ENCODE peak calls at places on chromosomes 6 and 20, in ten cellular contexts. One of them, this sample, is unnamed.

GRCh38 chr6:147903321-147903720 is 394.8 kb downstream of the SAMD5 start:
- DNase-seq in pancreas: no peak
- DNase-seq in stimulated activated CD4-positive, alpha-beta T cell treated with anti-CD3 and anti-CD28 coated beads, Interleukin-2, amount 100 ng/mL, for 48 hours: no peak
- DNase-seq in PC-3: no peak
- DNase-seq in amygdala: no peak
- DNase-seq in cardiac fibroblast: no peak
- DNase-seq in GDM1: no peak
- DNase-seq in stimulated activated CD8-positive, alpha-beta memory T cell treated with anti-CD3 and anti-CD28 coated beads, Interleukin-2, amount 100 ng/mL, for 48 hours: no peak
- DNase-seq in colonic mucosa: no peak
- DNase-seq in T-helper 1 cell: no peak
- DNase-seq in this sample: no peak

GRCh38 chr6:25311251-25311910 is 32.2 kb downstream of the CARMIL1 start:
- DNase-seq in amygdala: no peak
- DNase-seq in cardiac fibroblast: peak; percentile 71
- DNase-seq in stimulated activated CD8-positive, alpha-beta memory T cell treated with anti-CD3 and anti-CD28 coated beads, Interleukin-2, amount 100 ng/mL, for 48 hours: no peak
- DNase-seq in colonic mucosa: peak; percentile 32
- DNase-seq in pancreas: no peak
- DNase-seq in PC-3: peak; percentile 81
- DNase-seq in stimulated activated CD4-positive, alpha-beta T cell treated with anti-CD3 and anti-CD28 coated beads, Interleukin-2, amount 100 ng/mL, for 48 hours: no peak
- DNase-seq in GDM1: no peak
- DNase-seq in T-helper 1 cell: no peak
- DNase-seq in this sample: no peak

GRCh38 chr6:106293113-106293512 is 32.4 kb downstream of the ATG5 start:
- DNase-seq in stimulated activated CD8-positive, alpha-beta memory T cell treated with anti-CD3 and anti-CD28 coated beads, Interleukin-2, amount 100 ng/mL, for 48 hours: no peak
- DNase-seq in GDM1: no peak
- DNase-seq in colonic mucosa: no peak
- DNase-seq in amygdala: no peak
- DNase-seq in cardiac fibroblast: no peak
- DNase-seq in stimulated activated CD4-positive, alpha-beta T cell treated with anti-CD3 and anti-CD28 coated beads, Interleukin-2, amount 100 ng/mL, for 48 hours: no peak
- DNase-seq in T-helper 1 cell: no peak
- DNase-seq in pancreas: no peak
- DNase-seq in PC-3: no peak
- DNase-seq in this sample: no peak

GRCh38 chr6:111922454-111923297 is 49.4 kb upstream of the FYN start:
- DNase-seq in stimulated activated CD8-positive, alpha-beta memory T cell treated with anti-CD3 and anti-CD28 coated beads, Interleukin-2, amount 100 ng/mL, for 48 hours: no peak
- DNase-seq in colonic mucosa: no peak
- DNase-seq in amygdala: no peak
- DNase-seq in stimulated activated CD4-positive, alpha-beta T cell treated with anti-CD3 and anti-CD28 coated beads, Interleukin-2, amount 100 ng/mL, for 48 hours: no peak
- DNase-seq in cardiac fibroblast: peak; percentile 67
- DNase-seq in GDM1: no peak
- DNase-seq in PC-3: peak; percentile 31
- DNase-seq in pancreas: no peak
- DNase-seq in T-helper 1 cell: no peak
- DNase-seq in this sample: no peak

GRCh38 chr6:4351857-4352669 is 216.7 kb upstream of the ECI2 start:
- DNase-seq in colonic mucosa: peak; percentile 32
- DNase-seq in amygdala: no peak
- DNase-seq in pancreas: peak; percentile 29
- DNase-seq in T-helper 1 cell: no peak
- DNase-seq in cardiac fibroblast: peak; percentile 96
- DNase-seq in PC-3: peak; percentile 88
- DNase-seq in stimulated activated CD4-positive, alpha-beta T cell treated with anti-CD3 and anti-CD28 coated beads, Interleukin-2, amount 100 ng/mL, for 48 hours: no peak
- DNase-seq in stimulated activated CD8-positive, alpha-beta memory T cell treated with anti-CD3 and anti-CD28 coated beads, Interleukin-2, amount 100 ng/mL, for 48 hours: no peak
- DNase-seq in GDM1: no peak
- DNase-seq in this sample: peak; percentile 49

GRCh38 chr20:46030290-46031013 is 1.4 kb downstream of the SLC12A5 start:
- DNase-seq in stimulated activated CD8-positive, alpha-beta memory T cell treated with anti-CD3 and anti-CD28 coated beads, Interleukin-2, amount 100 ng/mL, for 48 hours: no peak
- DNase-seq in GDM1: no peak
- DNase-seq in stimulated activated CD4-positive, alpha-beta T cell treated with anti-CD3 and anti-CD28 coated beads, Interleukin-2, amount 100 ng/mL, for 48 hours: no peak
- DNase-seq in colonic mucosa: no peak
- DNase-seq in T-helper 1 cell: no peak
- DNase-seq in cardiac fibroblast: no peak
- DNase-seq in PC-3: no peak
- DNase-seq in pancreas: no peak
- DNase-seq in amygdala: no peak
- DNase-seq in this sample: peak; percentile 35

GRCh38 chr6:109912136-109912535 is 66.0 kb upstream of the GPR6 start:
- DNase-seq in stimulated activated CD4-positive, alpha-beta T cell treated with anti-CD3 and anti-CD28 coated beads, Interleukin-2, amount 100 ng/mL, for 48 hours: no peak
- DNase-seq in PC-3: no peak
- DNase-seq in cardiac fibroblast: no peak
- DNase-seq in amygdala: no peak
- DNase-seq in colonic mucosa: no peak
- DNase-seq in pancreas: no peak
- DNase-seq in T-helper 1 cell: no peak
- DNase-seq in GDM1: no peak
- DNase-seq in stimulated activated CD8-positive, alpha-beta memory T cell treated with anti-CD3 and anti-CD28 coated beads, Interleukin-2, amount 100 ng/mL, for 48 hours: no peak
- DNase-seq in this sample: no peak

GRCh38 chr20:61437280-61438206 is 185.5 kb downstream of the CDH4 start:
- DNase-seq in stimulated activated CD4-positive, alpha-beta T cell treated with anti-CD3 and anti-CD28 coated beads, Interleukin-2, amount 100 ng/mL, for 48 hours: no peak
- DNase-seq in GDM1: no peak
- DNase-seq in colonic mucosa: no peak
- DNase-seq in T-helper 1 cell: no peak
- DNase-seq in amygdala: peak; percentile 19
- DNase-seq in cardiac fibroblast: peak; percentile 96
- DNase-seq in PC-3: no peak
- DNase-seq in stimulated activated CD8-positive, alpha-beta memory T cell treated with anti-CD3 and anti-CD28 coated beads, Interleukin-2, amount 100 ng/mL, for 48 hours: no peak
- DNase-seq in pancreas: no peak
- DNase-seq in this sample: peak; percentile 48

GRCh38 chr20:21520702-21521595 is 7.1 kb upstream of the NKX2-2 start:
- DNase-seq in pancreas: no peak
- DNase-seq in T-helper 1 cell: no peak
- DNase-seq in colonic mucosa: no peak
- DNase-seq in GDM1: no peak
- DNase-seq in stimulated activated CD8-positive, alpha-beta memory T cell treated with anti-CD3 and anti-CD28 coated beads, Interleukin-2, amount 100 ng/mL, for 48 hours: no peak
- DNase-seq in PC-3: no peak
- DNase-seq in stimulated activated CD4-positive, alpha-beta T cell treated with anti-CD3 and anti-CD28 coated beads, Interleukin-2, amount 100 ng/mL, for 48 hours: no peak
- DNase-seq in amygdala: peak; percentile 55
- DNase-seq in cardiac fibroblast: peak; percentile 34
- DNase-seq in this sample: peak; percentile 77

GRCh38 chr6:5261545-5262109 is 314 bp downstream of the FARS2 start:
- DNase-seq in cardiac fibroblast: no peak
- DNase-seq in pancreas: no peak
- DNase-seq in PC-3: peak; percentile 17
- DNase-seq in stimulated activated CD4-positive, alpha-beta T cell treated with anti-CD3 and anti-CD28 coated beads, Interleukin-2, amount 100 ng/mL, for 48 hours: no peak
- DNase-seq in T-helper 1 cell: no peak
- DNase-seq in GDM1: no peak
- DNase-seq in amygdala: no peak
- DNase-seq in stimulated activated CD8-positive, alpha-beta memory T cell treated with anti-CD3 and anti-CD28 coated beads, Interleukin-2, amount 100 ng/mL, for 48 hours: no peak
- DNase-seq in colonic mucosa: no peak
- DNase-seq in this sample: no peak

GRCh38 chr6:37438912-37439311 is 5.9 kb downstream of the CMTR1 start:
- DNase-seq in amygdala: no peak
- DNase-seq in stimulated activated CD8-positive, alpha-beta memory T cell treated with anti-CD3 and anti-CD28 coated beads, Interleukin-2, amount 100 ng/mL, for 48 hours: no peak
- DNase-seq in cardiac fibroblast: no peak
- DNase-seq in GDM1: no peak
- DNase-seq in pancreas: no peak
- DNase-seq in PC-3: peak; percentile 32
- DNase-seq in stimulated activated CD4-positive, alpha-beta T cell treated with anti-CD3 and anti-CD28 coated beads, Interleukin-2, amount 100 ng/mL, for 48 hours: no peak
- DNase-seq in T-helper 1 cell: no peak
- DNase-seq in colonic mucosa: no peak
- DNase-seq in this sample: no peak

GRCh38 chr6:130223508-130223907 is 757 bp upstream of the SAMD3 start:
- DNase-seq in cardiac fibroblast: peak; percentile 5
- DNase-seq in T-helper 1 cell: peak; percentile 40
- DNase-seq in PC-3: no peak
- DNase-seq in amygdala: no peak
- DNase-seq in stimulated activated CD8-positive, alpha-beta memory T cell treated with anti-CD3 and anti-CD28 coated beads, Interleukin-2, amount 100 ng/mL, for 48 hours: peak; percentile 22
- DNase-seq in GDM1: no peak
- DNase-seq in pancreas: no peak
- DNase-seq in colonic mucosa: peak; percentile 19
- DNase-seq in stimulated activated CD4-positive, alpha-beta T cell treated with anti-CD3 and anti-CD28 coated beads, Interleukin-2, amount 100 ng/mL, for 48 hours: peak; percentile 30
- DNase-seq in this sample: no peak

GRCh38 chr6:19413323-19413722 is 423.8 kb upstream of the ID4 start:
- DNase-seq in stimulated activated CD4-positive, alpha-beta T cell treated with anti-CD3 and anti-CD28 coated beads, Interleukin-2, amount 100 ng/mL, for 48 hours: no peak
- DNase-seq in amygdala: no peak
- DNase-seq in stimulated activated CD8-positive, alpha-beta memory T cell treated with anti-CD3 and anti-CD28 coated beads, Interleukin-2, amount 100 ng/mL, for 48 hours: no peak
- DNase-seq in PC-3: peak; percentile 76
- DNase-seq in GDM1: no peak
- DNase-seq in T-helper 1 cell: no peak
- DNase-seq in pancreas: no peak
- DNase-seq in cardiac fibroblast: peak; percentile 62
- DNase-seq in colonic mucosa: no peak
- DNase-seq in this sample: no peak

GRCh38 chr20:38435555-38435939 is 419 bp upstream of the SNHG17 start:
- DNase-seq in PC-3: peak; percentile 50
- DNase-seq in stimulated activated CD8-positive, alpha-beta memory T cell treated with anti-CD3 and anti-CD28 coated beads, Interleukin-2, amount 100 ng/mL, for 48 hours: no peak
- DNase-seq in amygdala: no peak
- DNase-seq in T-helper 1 cell: no peak
- DNase-seq in pancreas: no peak
- DNase-seq in GDM1: no peak
- DNase-seq in stimulated activated CD4-positive, alpha-beta T cell treated with anti-CD3 and anti-CD28 coated beads, Interleukin-2, amount 100 ng/mL, for 48 hours: no peak
- DNase-seq in cardiac fibroblast: peak; percentile 94
- DNase-seq in colonic mucosa: no peak
- DNase-seq in this sample: no peak

GRCh38 chr6:106287215-106287614 is 38.3 kb downstream of the ATG5 start:
- DNase-seq in stimulated activated CD8-positive, alpha-beta memory T cell treated with anti-CD3 and anti-CD28 coated beads, Interleukin-2, amount 100 ng/mL, for 48 hours: no peak
- DNase-seq in stimulated activated CD4-positive, alpha-beta T cell treated with anti-CD3 and anti-CD28 coated beads, Interleukin-2, amount 100 ng/mL, for 48 hours: no peak
- DNase-seq in PC-3: no peak
- DNase-seq in colonic mucosa: no peak
- DNase-seq in cardiac fibroblast: no peak
- DNase-seq in pancreas: no peak
- DNase-seq in GDM1: no peak
- DNase-seq in T-helper 1 cell: no peak
- DNase-seq in amygdala: no peak
- DNase-seq in this sample: no peak

GRCh38 chr6:90227693-90228092 is 69.0 kb downstream of the BACH2 start:
- DNase-seq in stimulated activated CD4-positive, alpha-beta T cell treated with anti-CD3 and anti-CD28 coated beads, Interleukin-2, amount 100 ng/mL, for 48 hours: no peak
- DNase-seq in GDM1: no peak
- DNase-seq in colonic mucosa: no peak
- DNase-seq in PC-3: no peak
- DNase-seq in T-helper 1 cell: no peak
- DNase-seq in amygdala: no peak
- DNase-seq in pancreas: no peak
- DNase-seq in stimulated activated CD8-positive, alpha-beta memory T cell treated with anti-CD3 and anti-CD28 coated beads, Interleukin-2, amount 100 ng/mL, for 48 hours: no peak
- DNase-seq in cardiac fibroblast: no peak
- DNase-seq in this sample: no peak

GRCh38 chr6:2749972-2750600 is 636 bp downstream of the MYLK4 start:
- DNase-seq in amygdala: no peak
- DNase-seq in PC-3: peak; percentile 83
- DNase-seq in pancreas: peak; percentile 53
- DNase-seq in GDM1: peak; percentile 56
- DNase-seq in T-helper 1 cell: peak; percentile 41
- DNase-seq in colonic mucosa: peak; percentile 71
- DNase-seq in stimulated activated CD4-positive, alpha-beta T cell treated with anti-CD3 and anti-CD28 coated beads, Interleukin-2, amount 100 ng/mL, for 48 hours: peak; percentile 64
- DNase-seq in cardiac fibroblast: peak; percentile 77
- DNase-seq in stimulated activated CD8-positive, alpha-beta memory T cell treated with anti-CD3 and anti-CD28 coated beads, Interleukin-2, amount 100 ng/mL, for 48 hours: no peak
- DNase-seq in this sample: peak; percentile 44

This sample was measured in dorsolateral prefrontal cortex.